ENCODE peak calls at places on chromosome 14, in five cellular contexts. T, N, O, D and J are unnamed samples.
A peak's percentile ranks its signal among the peaks of the same experiment; 100 is the strongest.

GRCh38 chr14:81165188-81165587 is 55.6 kb downstream of the GTF2A1 start:
- DNase-seq in D (no peak), N (no peak), T (no peak), O (peak; percentile 33), J (no peak)

GRCh38 chr14:53148612-53149202 is 4.4 kb downstream of the DDHD1 start:
- DNase-seq in T (no peak), O (no peak), D (no peak), N (no peak), J (no peak)

GRCh38 chr14:22296722-22297121 is 292.3 kb downstream of the DAD1 start:
- DNase-seq in N (no peak), T (no peak), D (no peak), O (peak; percentile 67), J (no peak)

GRCh38 chr14:65035049-65035448 is 48.4 kb downstream of the FNTB start:
- DNase-seq in T (no peak), N (peak; percentile 82), O (peak; percentile 43), D (no peak), J (no peak)

GRCh38 chr14:21300892-21301291 is 21.0 kb downstream of the RPGRIP1 start:
- DNase-seq in N (no peak), O (no peak), D (peak; percentile 29), T (peak; percentile 20), J (no peak)

GRCh38 chr14:101250948-101251811 is 310.1 kb upstream of the DIO3 start:
- DNase-seq in T (no peak), N (no peak), O (no peak), D (no peak), J (no peak)

GRCh38 chr14:64581817-64582216 is 32.1 kb downstream of the PPP1R36 start:
- DNase-seq in O (no peak), N (no peak), T (no peak), D (no peak), J (no peak)

GRCh38 chr14:81529391-81529790 is 4.3 kb downstream of the SEL1L start:
- DNase-seq in D (no peak), O (peak; percentile 61), T (no peak), N (no peak), J (no peak)

GRCh38 chr14:77485256-77485655 is 13.4 kb downstream of the ISM2 start:
- DNase-seq in T (no peak), N (peak; percentile 76), D (no peak), O (no peak), J (no peak)

GRCh38 chr14:31411218-31411727 is 9.1 kb downstream of the HEATR5A start:
- DNase-seq in T (no peak), D (no peak), N (no peak), O (peak; percentile 77), J (no peak)

GRCh38 chr14:36988568-36988967 is 183.8 kb downstream of the SLC25A21 start:
- DNase-seq in D (no peak), N (no peak), T (no peak), O (no peak), J (no peak)

GRCh38 chr14:34718750-34719304 is 4.4 kb upstream of the CFL2 start:
- DNase-seq in O (peak; percentile 33), T (no peak), D (no peak), N (no peak), J (no peak)

GRCh38 chr14:52948039-52948438 is 2.8 kb downstream of the FERMT2 start:
- DNase-seq in T (no peak), N (no peak), O (no peak), D (no peak), J (no peak)

GRCh38 chr14:105894978-105895881 is 368.8 kb downstream of the TMEM121 start:
- DNase-seq in T (no peak), D (no peak), O (no peak), N (peak; percentile 17), J (no peak)

GRCh38 chr14:91862417-91862816 is 4.9 kb downstream of the TC2N start:
- DNase-seq in O (no peak), N (no peak), D (no peak), T (no peak), J (no peak)

GRCh38 chr14:77838756-77839565 is 39.1 kb downstream of the ADCK1 start:
- DNase-seq in T (no peak), N (no peak), O (no peak), D (no peak), J (no peak)

GRCh38 chr14:105380656-105381210 is 17.6 kb upstream of the TEX22 start:
- DNase-seq in D (no peak), T (no peak), O (no peak), N (no peak), J (no peak)

GRCh38 chr14:77681196-77682157 is 26.3 kb downstream of the ALKBH1 start:
- DNase-seq in D (no peak), N (no peak), O (no peak), T (no peak), J (peak; percentile 22)

GRCh38 chr14:64654072-64654899 is 49.9 kb upstream of the PLEKHG3 start:
- DNase-seq in N (no peak), T (no peak), D (no peak), O (peak; percentile 76), J (no peak)

GRCh38 chr14:54579606-54580005 is 12.7 kb downstream of the SAMD4A start:
- DNase-seq in T (no peak), O (peak; percentile 68), D (no peak), N (no peak), J (no peak)

GRCh38 chr14:54760866-54761265 is 141.8 kb downstream of the GCH1 start:
- DNase-seq in D (no peak), N (no peak), O (no peak), T (no peak), J (no peak)

GRCh38 chr14:95355422-95355821 is 35.7 kb upstream of the CLMN start:
- DNase-seq in N (no peak), D (no peak), T (no peak), O (no peak), J (no peak)

GRCh38 chr14:77270361-77271112 is 469 bp downstream of the NGB start:
- DNase-seq in N (no peak), T (no peak), O (no peak), D (no peak), J (no peak)

GRCh38 chr14:69999246-69999645 is 120.0 kb downstream of the SMOC1 start:
- DNase-seq in D (no peak), O (peak; percentile 89), N (no peak), T (peak; percentile 79), J (peak; percentile 76)

GRCh38 chr14:86654558-86655184 is 1124.7 kb downstream of the FLRT2 start:
- DNase-seq in D (peak; percentile 72), O (peak; percentile 73), N (peak; percentile 69), T (peak; percentile 51), J (peak; percentile 50)

DNA sequence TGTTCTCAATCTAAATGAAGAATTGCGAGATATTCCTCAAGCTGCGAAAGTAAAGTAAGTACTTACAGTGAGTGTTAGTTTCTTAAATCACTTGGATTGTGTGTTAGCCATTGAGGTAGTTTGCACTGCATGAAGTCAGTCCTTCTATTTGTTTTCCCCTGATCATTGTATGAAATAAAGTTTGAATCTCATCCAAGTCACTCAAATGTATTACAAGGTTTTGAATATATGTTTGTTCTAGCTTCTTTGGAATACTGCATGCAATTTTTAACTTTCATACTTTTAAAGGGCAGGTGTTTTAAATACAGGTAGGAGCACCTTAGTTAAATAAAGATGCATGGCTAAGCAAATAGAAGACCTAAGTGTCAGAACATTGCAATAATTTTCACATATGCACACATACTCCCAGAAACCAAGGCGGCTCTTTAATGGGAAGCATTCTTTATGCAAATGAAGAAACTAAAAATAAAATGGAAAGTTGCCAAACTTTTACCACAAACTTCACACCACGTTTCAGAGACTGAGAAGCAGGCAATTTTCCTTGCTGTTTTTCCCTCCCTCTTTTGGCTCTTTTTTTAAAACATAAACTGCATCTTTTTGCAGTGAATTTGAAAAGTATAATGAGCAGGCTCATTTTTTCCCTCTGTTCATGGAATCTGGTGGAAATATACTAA is 105.6 kb downstream of the GPR135 start:
- DNase-seq in T (no peak), O (peak; percentile 61), D (no peak), N (no peak), J (no peak)
- H3K4me1 ChIP-seq in T (no peaks in the 10 kb centered on the region), O (peaks cover 64% of the 10 kb centered on the region), D (peaks cover 5% of the 10 kb centered on the region), N (peaks cover 7% of the 10 kb centered on the region), J (peaks cover 24% of the 10 kb centered on the region)

GRCh38 chr14:89721991-89722390 is 232.5 kb downstream of the EFCAB11 start:
- DNase-seq in O (peak; percentile 3), N (peak; percentile 55), T (no peak), D (no peak), J (no peak)

GRCh38 chr14:89720076-89720687 is 234.3 kb downstream of the EFCAB11 start:
- DNase-seq in T (no peak), N (no peak), D (no peak), O (no peak), J (no peak)

GRCh38 chr14:89721330-89721729 is 233.2 kb downstream of the EFCAB11 start:
- DNase-seq in N (no peak), D (no peak), O (no peak), T (no peak), J (no peak)

GRCh38 chr14:89719371-89720075 is 235.0 kb downstream of the EFCAB11 start:
- DNase-seq in O (no peak), N (no peak), D (no peak), T (no peak), J (peak; percentile 6)

GRCh38 chr14:89720741-89721315 is 233.7 kb downstream of the EFCAB11 start:
- DNase-seq in T (peak; percentile 34), O (no peak), D (no peak), N (peak; percentile 66), J (peak; percentile 7)
- H3K36me3 ChIP-seq in T (no peaks in the 10 kb centered on the region), O (no peaks in the 10 kb centered on the region), D (no peaks in the 10 kb centered on the region), N (no peaks in the 10 kb centered on the region), J (no peaks in the 10 kb centered on the region)

DNA sequence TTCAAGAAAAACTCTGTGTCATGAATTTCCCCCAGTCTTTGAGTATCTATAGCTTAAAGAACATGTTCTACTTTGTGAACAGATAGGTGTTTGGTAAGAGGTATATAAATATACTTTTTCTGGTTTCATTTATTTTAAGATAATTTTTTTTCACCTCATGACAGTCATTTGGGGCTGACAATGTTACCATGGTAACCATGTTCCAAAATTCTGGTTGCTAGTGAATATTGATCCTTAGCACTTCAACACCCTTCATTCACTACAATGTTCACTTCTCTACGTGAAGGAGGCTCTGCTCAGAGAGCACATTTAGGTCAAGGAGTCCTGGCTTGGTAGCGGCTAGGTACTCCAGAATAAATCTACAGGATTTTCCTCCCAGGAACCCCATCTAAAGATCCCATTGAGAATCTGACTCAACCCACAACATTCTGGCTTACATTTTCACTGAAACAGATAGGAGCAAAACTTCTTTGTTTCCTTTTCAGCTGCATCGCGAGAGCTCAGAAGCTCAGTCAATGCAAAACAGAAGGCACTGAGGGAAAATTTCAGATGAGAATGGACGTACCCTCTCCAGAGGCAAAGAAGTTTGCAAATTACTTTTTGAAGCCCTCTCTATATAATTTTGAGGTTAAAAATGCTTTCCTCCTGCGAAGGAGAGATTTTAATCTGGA is 93.6 kb downstream of the ARF6 start:
- DNase-seq in N (peak; percentile 5), T (no peak), D (no peak), O (peak; percentile 70), J (no peak)
- H3K4me1 ChIP-seq in N (peaks cover 9% of the 10 kb centered on the region), T (no peaks in the 10 kb centered on the region), D (no peaks in the 10 kb centered on the region), O (no peaks in the 10 kb centered on the region), J (peaks cover 64% of the 10 kb centered on the region)

GRCh38 chr14:99441918-99442317 is 38.7 kb downstream of the SETD3 start:
- DNase-seq in O (no peak), D (no peak), T (no peak), N (no peak), J (no peak)
- H3K36me3 ChIP-seq in O (no peaks in the 10 kb centered on the region), D (peaks cover 5% of the 10 kb centered on the region), T (no peaks in the 10 kb centered on the region), N (no peaks in the 10 kb centered on the region), J (peaks cover 7% of the 10 kb centered on the region)